ENCODE peak calls at places on chromosome X, in six cellular contexts. X, W, G, C, B and O are unnamed samples.

GRCh38 chrX:19909761-19910160 is 22.4 kb upstream of the SH3KBP1 start:
- DNase-seq in X (no peak), W (no peak), G (no peak), C (no peak), B (no peak), O (no peak)

GRCh38 chrX:24999501-24999900 is 16.3 kb downstream of the ARX start:
- DNase-seq in X (no peak), W (no peak), G (no peak), C (peak; percentile 80), B (no peak), O (no peak)

GRCh38 chrX:84721416-84721815 is 219.2 kb upstream of the HDX start:
- DNase-seq in X (no peak), W (no peak), G (no peak), C (no peak), B (no peak), O (no peak)

GRCh38 chrX:10111364-10112148 is 45.2 kb upstream of the CLCN4 start:
- DNase-seq in X (no peak), W (peak; percentile 42), G (no peak), C (no peak), B (peak; percentile 88), O (peak; percentile 89)

GRCh38 chrX:117972681-117973080 is 143.9 kb downstream of the KLHL13 start:
- DNase-seq in X (no peak), W (no peak), G (no peak), C (no peak), B (no peak), O (no peak)

GRCh38 chrX:135295238-135295943 is 13.9 kb upstream of the ETDC start:
- DNase-seq in X (peak; percentile 54), W (no peak), G (no peak), C (peak; percentile 81), B (peak; percentile 79), O (no peak)

GRCh38 chrX:17500145-17500579 is 125.2 kb downstream of the NHS start:
- DNase-seq in X (peak; percentile 44), W (peak; percentile 68), G (peak; percentile 78), C (no peak), B (no peak), O (no peak)

GRCh38 chrX:112513154-112513553 is 166.6 kb downstream of the LHFPL1 start:
- DNase-seq in X (peak; percentile 56), W (peak; percentile 53), G (no peak), C (no peak), B (no peak), O (no peak)

GRCh38 chrX:111168314-111168713 is 72.3 kb downstream of the PAK3 start:
- DNase-seq in X (peak; percentile 33), W (peak; percentile 13), G (peak; percentile 10), C (peak; percentile 73), B (no peak), O (no peak)

GRCh38 chrX:154369453-154370299 is 4.8 kb downstream of the FLNA start:
- DNase-seq in X (peak; percentile 89), W (peak; percentile 89), G (peak; percentile 92), C (peak; percentile 89), B (no peak), O (peak; percentile 15)

GRCh38 chrX:17464196-17464595 is 89.2 kb downstream of the NHS start:
- DNase-seq in X (no peak), W (peak; percentile 82), G (peak; percentile 26), C (no peak), B (no peak), O (no peak)

GRCh38 chrX:7088968-7089615 is 58.4 kb upstream of the STS start:
- DNase-seq in X (peak; percentile 48), W (no peak), G (peak; percentile 28), C (peak; percentile 26), B (peak; percentile 27), O (peak; percentile 76)

GRCh38 chrX:107398115-107398514 is 51.3 kb upstream of the FRMPD3 start:
- DNase-seq in X (no peak), W (no peak), G (no peak), C (no peak), B (peak; percentile 33), O (peak; percentile 33)

GRCh38 chrX:72309297-72310071 is 3.8 kb upstream of the CITED1 start:
- DNase-seq in X (no peak), W (no peak), G (no peak), C (peak; percentile 24), B (no peak), O (no peak)
- H3K4me1 ChIP-seq in X (peaks cover 12% of the 10 kb centered on the region), W (no peaks in the 10 kb centered on the region), G (peaks cover 10% of the 10 kb centered on the region), C (no peaks in the 10 kb centered on the region), B (no peaks in the 10 kb centered on the region), O (no peaks in the 10 kb centered on the region)

GRCh38 chrX:11124094-11124493 is 13.0 kb downstream of the HCCS start:
- DNase-seq in X (no peak), W (no peak), G (no peak), C (no peak), B (no peak), O (no peak)
- H3K27ac ChIP-seq in X (peak overlapping the region; percentile 51), W (no peak overlapping the region), G (no peak overlapping the region), C (no peak overlapping the region), B (no peak overlapping the region), O (no peak overlapping the region)

GRCh38 chrX:40444798-40445496 is 135.8 kb upstream of the ATP6AP2 start:
- DNase-seq in X (no peak), W (no peak), G (peak; percentile 22), C (peak; percentile 90), B (no peak), O (no peak)
- TF ChIP-seq EZH2phosphoT487 in X (no peak), W (no peak), G (no peak), C (no peak), B (no peak), O (no peak)

GRCh38 chrX:1506916-1507315 is 30.1 kb downstream of the P2RY8 start:
- DNase-seq in X (no peak), W (no peak), G (no peak), C (no peak), B (no peak), O (no peak)
- H3K4me1 ChIP-seq in X (no peaks in the 10 kb centered on the region), W (no peaks in the 10 kb centered on the region), G (no peaks in the 10 kb centered on the region), C (no peaks in the 10 kb centered on the region), B (peaks cover 4% of the 10 kb centered on the region), O (peaks cover 61% of the 10 kb centered on the region)

DNA sequence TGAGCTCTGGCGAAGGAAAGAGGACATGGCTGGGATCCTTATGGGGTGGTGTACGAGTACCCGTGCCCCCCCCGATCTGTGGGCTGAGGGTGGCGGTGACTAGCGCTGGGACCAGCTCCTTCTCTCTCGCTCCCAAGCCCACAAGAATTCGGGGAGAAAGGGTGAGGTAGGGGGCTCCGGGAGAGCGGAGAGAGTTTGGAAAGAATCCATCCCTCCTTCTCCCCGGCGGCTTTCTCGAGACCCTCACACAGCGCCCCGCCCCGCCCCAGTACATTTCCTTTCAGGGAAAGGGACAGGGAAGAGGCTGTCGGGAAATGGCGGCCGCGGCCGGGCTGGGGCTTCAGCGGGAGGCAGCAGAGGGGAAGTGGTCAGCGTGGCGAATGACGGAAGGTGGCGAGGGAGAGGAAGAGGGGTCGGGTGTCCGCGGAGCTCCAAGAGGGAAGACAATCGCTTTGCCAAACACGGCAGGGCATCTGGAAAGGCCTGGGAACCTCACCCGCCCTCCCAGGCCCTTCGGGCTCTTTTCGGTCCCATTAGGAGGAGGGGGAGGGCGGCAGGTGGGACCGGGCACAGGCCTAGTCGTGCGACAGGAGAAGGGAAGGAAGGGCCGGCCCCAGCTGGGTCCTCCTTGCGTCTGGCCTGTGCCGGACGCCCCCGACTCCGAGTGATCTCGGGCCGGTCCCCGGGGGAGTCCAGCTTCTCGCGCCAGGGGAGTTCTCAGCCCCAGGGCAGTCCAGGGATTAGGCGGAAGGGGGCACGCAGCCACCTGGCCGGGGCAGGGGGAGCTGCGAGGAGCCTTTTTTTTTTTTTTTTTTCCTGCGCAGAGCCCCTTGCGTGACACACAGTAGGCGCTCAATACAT is 10.2 kb downstream of the HNRNPH2 start:
- DNase-seq in X (peak; percentile 54), W (peak; percentile 50), G (no peak), C (peak; percentile 78), B (no peak), O (no peak)
- H3K27ac ChIP-seq in X (peak overlapping the region; percentile 97), W (peak overlapping the region; percentile 62), G (no peak overlapping the region), C (peak overlapping the region; percentile 71), B (no peak overlapping the region), O (no peak overlapping the region)

GRCh38 chrX:70907900-70908299 is 611 bp downstream of the TEX11 start:
- DNase-seq in X (no peak), W (no peak), G (no peak), C (no peak), B (no peak), O (no peak)

DNA sequence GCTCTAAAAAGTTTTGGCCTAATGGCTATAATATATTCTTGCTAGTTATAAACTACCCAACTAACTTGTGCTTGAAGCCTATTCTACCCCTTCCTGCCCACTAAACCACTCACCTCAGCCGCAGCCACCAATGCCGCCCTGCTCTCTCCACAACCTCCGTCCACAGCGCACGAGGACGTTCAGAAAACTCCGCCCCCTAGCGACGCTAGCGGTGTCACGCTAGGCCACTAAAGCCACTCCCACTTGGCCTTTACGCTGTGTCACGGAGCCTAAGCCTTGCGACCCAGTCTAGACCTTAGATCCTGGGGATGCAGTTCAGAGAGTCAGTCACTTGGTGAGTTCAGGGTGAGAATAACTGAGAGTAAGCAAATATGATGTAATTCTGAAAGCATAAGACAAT is at the start of gene TEX11:
- DNase-seq in X (no peak), W (no peak), G (no peak), C (no peak), B (no peak), O (no peak)
- TF ChIP-seq EZH2phosphoT487 in X (no peak), W (no peak), G (no peak), C (no peak), B (no peak), O (no peak)